ENCODE peak calls at places on chromosomes 12 and 14, in eight cellular contexts. H is transverse colon, J is upper lobe of right lung, I is uterus, C is tibial nerve, P is dorsolateral prefrontal cortex, R is IMR-90, Y is right lobe of liver. A is an unnamed sample.

GRCh38 chr14:101507306-101508150 is 53.8 kb upstream of the DIO3 start:
- DNase-seq in H (peak), J (peak), I (peak), C (peak), P (no peak), R (no peak), Y (no peak), A (peak)

GRCh38 chr14:46137786-46138185 is 513.8 kb downstream of the RPL10L start:
- DNase-seq in H (no peak), J (no peak), I (no peak), C (no peak), P (no peak), R (no peak), Y (no peak), A (no peak)

GRCh38 chr14:104026024-104026423 is 59.5 kb upstream of the ASPG start:
- DNase-seq in H (no peak), J (no peak), I (no peak), C (no peak), P (no peak), R (no peak), Y (no peak), A (no peak)

GRCh38 chr12:57234571-57235011 is 5.1 kb downstream of the SHMT2 start:
- DNase-seq in H (no peak), J (no peak), I (no peak), C (no peak), P (no peak), R (no peak), Y (no peak), A (no peak)

GRCh38 chr12:70359458-70360197 is 6.5 kb upstream of the KCNMB4 start:
- DNase-seq in H (no peak), J (no peak), I (no peak), C (no peak), P (no peak), R (no peak), Y (no peak), A (no peak)

GRCh38 chr14:104976198-104977007 is 1.8 kb downstream of the AHNAK2 start:
- DNase-seq in H (peak), J (peak), I (peak), C (peak), P (peak), R (peak), Y (peak), A (peak)

GRCh38 chr14:100576091-100577085 is 10.8 kb downstream of the BEGAIN start:
- DNase-seq in H (no peak), J (peak), I (no peak), C (no peak), P (no peak), R (no peak), Y (peak), A (peak)

GRCh38 chr12:68675098-68675842 is 11.5 kb upstream of the NUP107 start:
- DNase-seq in H (peak), J (no peak), I (no peak), C (no peak), P (no peak), R (no peak), Y (no peak), A (no peak)

GRCh38 chr12:17235996-17236395 is 630.0 kb upstream of the LMO3 start:
- DNase-seq in H (no peak), J (no peak), I (no peak), C (no peak), P (no peak), R (no peak), Y (no peak), A (no peak)

GRCh38 chr14:46574236-46574970 is 77.2 kb downstream of the RPL10L start:
- DNase-seq in H (no peak), J (no peak), I (no peak), C (no peak), P (no peak), R (no peak), Y (no peak), A (no peak)

GRCh38 chr14:98951521-98952152 is 320.4 kb downstream of the BCL11B start:
- DNase-seq in H (no peak), J (no peak), I (no peak), C (no peak), P (no peak), R (no peak), Y (no peak), A (no peak)

GRCh38 chr12:71007736-71008449 is 87.4 kb upstream of the PTPRR start:
- DNase-seq in H (no peak), J (no peak), I (no peak), C (no peak), P (no peak), R (no peak), Y (no peak), A (no peak)

GRCh38 chr12:122459211-122459610 is 36.7 kb upstream of the CLIP1 start:
- DNase-seq in H (no peak), J (peak), I (no peak), C (no peak), P (no peak), R (no peak), Y (no peak), A (no peak)

GRCh38 chr14:56552615-56553014 is 27.0 kb upstream of the TMEM260 start:
- DNase-seq in H (no peak), J (no peak), I (no peak), C (no peak), P (no peak), R (no peak), Y (no peak), A (no peak)

GRCh38 chr14:54487771-54488170 is 1.0 kb downstream of the GMFB start:
- DNase-seq in H (no peak), J (no peak), I (no peak), C (no peak), P (no peak), R (peak), Y (no peak), A (no peak)

GRCh38 chr12:100608776-100609175 is 35.3 kb downstream of the GAS2L3 start:
- DNase-seq in H (no peak), J (no peak), I (no peak), C (no peak), P (no peak), R (no peak), Y (peak), A (no peak)

GRCh38 chr14:89429206-89430091 is 12.4 kb upstream of the FOXN3 start:
- DNase-seq in H (peak), J (no peak), I (peak), C (no peak), P (no peak), R (peak), Y (no peak), A (no peak)

GRCh38 chr12:32257695-32258496 is 141.5 kb upstream of the FGD4 start:
- DNase-seq in H (no peak), J (no peak), I (no peak), C (no peak), P (no peak), R (no peak), Y (no peak), A (no peak)

GRCh38 chr14:105060751-105061427 is 4.3 kb downstream of the GPR132 start:
- DNase-seq in H (peak), J (peak), I (no peak), C (no peak), P (no peak), R (no peak), Y (peak), A (peak)

GRCh38 chr12:83666690-83667089 is 980.0 kb downstream of the TMTC2 start:
- DNase-seq in H (no peak), J (no peak), I (no peak), C (no peak), P (no peak), R (no peak), Y (no peak), A (no peak)

GRCh38 chr14:66315548-66315947 is 170.6 kb upstream of the CCDC196 start:
- DNase-seq in H (no peak), J (no peak), I (no peak), C (no peak), P (no peak), R (no peak), Y (no peak), A (no peak)

GRCh38 chr14:90676356-90676755 is 139.9 kb downstream of the TTC7B start:
- DNase-seq in H (no peak), J (no peak), I (no peak), C (no peak), P (no peak), R (peak), Y (no peak), A (no peak)

GRCh38 chr14:90676859-90677258 is 139.4 kb downstream of the TTC7B start:
- DNase-seq in H (no peak), J (no peak), I (no peak), C (no peak), P (no peak), R (peak), Y (no peak), A (no peak)

GRCh38 chr14:90678420-90678819 is 137.8 kb downstream of the TTC7B start:
- DNase-seq in H (no peak), J (no peak), I (no peak), C (no peak), P (no peak), R (peak), Y (no peak), A (no peak)

GRCh38 chr14:90678846-90679362 is 137.3 kb downstream of the TTC7B start:
- DNase-seq in H (no peak), J (no peak), I (no peak), C (no peak), P (no peak), R (no peak), Y (no peak), A (no peak)

DNA sequence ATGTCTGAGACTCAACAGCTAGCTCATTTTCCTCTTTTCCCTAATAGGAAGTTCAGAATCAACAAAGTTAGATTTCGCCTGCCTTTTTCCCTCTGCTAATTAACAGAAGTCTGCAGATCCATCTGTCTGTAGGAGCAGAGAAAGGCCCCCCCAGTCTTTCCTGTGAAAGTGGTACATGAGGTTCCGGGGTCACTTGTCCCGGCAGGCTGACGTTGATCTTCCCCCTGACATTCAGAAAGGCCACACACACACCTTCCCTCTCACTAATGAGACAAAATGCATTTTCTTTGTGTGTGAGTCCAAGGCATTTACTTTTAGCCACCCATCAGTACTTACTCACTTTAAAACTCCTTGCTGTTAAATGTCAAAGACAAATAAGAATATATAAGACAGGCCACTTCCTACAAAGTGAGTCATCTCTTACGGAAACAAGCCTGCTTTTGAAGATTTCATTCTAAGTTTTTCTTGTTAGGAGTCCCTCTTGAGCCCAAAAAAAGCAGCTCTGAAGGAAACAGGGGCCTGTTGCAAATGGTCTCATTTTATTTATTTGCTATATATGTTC is 138.7 kb downstream of the TTC7B start:
- DNase-seq in H (no peak), J (no peak), I (no peak), C (no peak), P (no peak), R (peak), Y (no peak), A (no peak)
- TF ChIP-seq CTCF in H (no peak), J (no peak), I (no peak), C (no peak), P (no peak), R (no peak), Y (no peak), A (no peak)

DNA sequence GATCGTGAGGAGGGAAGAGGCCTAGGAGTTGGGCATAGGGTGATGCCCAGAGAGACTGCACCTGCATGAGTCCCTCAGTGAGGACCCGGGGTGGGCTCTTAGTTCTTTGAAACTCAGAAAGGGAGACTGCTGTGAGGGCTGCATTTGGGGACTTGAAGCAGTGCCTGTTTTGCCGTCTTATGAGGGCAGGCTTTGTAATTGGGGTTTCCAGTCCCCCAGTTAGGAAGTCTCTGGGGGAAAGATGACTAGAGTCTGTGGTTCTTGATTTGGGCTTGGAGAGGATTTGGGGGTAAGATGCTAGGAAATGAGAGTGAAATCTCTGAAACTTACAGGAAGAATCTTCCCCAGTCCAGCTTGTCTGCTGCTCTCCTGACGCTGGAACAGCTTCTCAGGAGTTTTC is 99.6 kb downstream of the ARF6 start:
- DNase-seq in H (no peak), J (no peak), I (no peak), C (no peak), P (no peak), R (no peak), Y (no peak), A (no peak)
- H3K27ac ChIP-seq in H (no peak), J (no peak), I (no peak), C (no peak), P (no peak), R (no peak), Y (peak), A (no peak)

DNA sequence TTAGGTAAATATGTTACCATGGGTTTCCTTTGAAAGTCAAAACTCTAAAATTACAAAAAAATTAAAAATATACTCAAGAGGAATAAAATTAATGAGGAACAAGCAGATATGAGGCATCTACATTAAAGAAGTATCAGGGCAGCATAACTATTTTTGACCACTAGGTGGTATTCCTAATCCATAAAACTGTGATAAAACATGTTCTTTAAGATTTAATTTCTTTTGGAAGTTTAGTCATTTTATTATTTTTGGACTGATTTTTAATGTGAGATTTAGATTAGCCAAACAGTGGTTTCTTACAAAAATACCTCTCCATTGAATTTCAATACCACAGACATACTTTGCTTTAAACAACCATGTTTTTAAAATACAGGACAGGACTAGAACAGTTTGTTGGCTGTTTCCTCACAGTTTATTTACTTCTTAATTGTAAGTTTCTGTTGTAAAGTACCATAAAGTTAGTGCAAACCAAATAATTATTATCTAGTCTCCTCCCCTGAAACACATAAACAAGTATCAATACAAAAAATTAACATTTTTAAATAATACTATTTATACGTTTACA is 49.8 kb downstream of the NTS start:
- DNase-seq in H (no peak), J (no peak), I (no peak), C (no peak), P (no peak), R (peak), Y (no peak), A (no peak)
- TF ChIP-seq CTCF in H (peak), J (peak), I (peak), C (peak), P (peak), R (peak), Y (peak), A (peak)

GRCh38 chr12:124567673-124568373 is 411 bp upstream of the NCOR2 start:
- DNase-seq in H (peak), J (peak), I (peak), C (peak), P (peak), R (peak), Y (peak), A (peak)
- H3K27ac ChIP-seq in H (peak), J (peak), I (peak), C (peak), P (peak), R (peak), Y (peak), A (peak)

GRCh38 chr14:97331058-97331457 is 533.9 kb downstream of the VRK1 start:
- DNase-seq in H (no peak), J (no peak), I (no peak), C (no peak), P (no peak), R (no peak), Y (no peak), A (no peak)

GRCh38 chr14:97328743-97329142 is 531.6 kb downstream of the VRK1 start:
- DNase-seq in H (no peak), J (no peak), I (no peak), C (no peak), P (no peak), R (no peak), Y (no peak), A (no peak)

GRCh38 chr14:97329701-97330100 is 532.5 kb downstream of the VRK1 start:
- DNase-seq in H (no peak), J (no peak), I (no peak), C (no peak), P (no peak), R (no peak), Y (no peak), A (no peak)

GRCh38 chr14:97332591-97332984 is 535.4 kb downstream of the VRK1 start:
- DNase-seq in H (no peak), J (no peak), I (no peak), C (no peak), P (no peak), R (no peak), Y (no peak), A (no peak)

GRCh38 chr14:97331526-97331925 is 534.3 kb downstream of the VRK1 start:
- DNase-seq in H (no peak), J (no peak), I (no peak), C (no peak), P (no peak), R (no peak), Y (no peak), A (no peak)
- TF ChIP-seq CTCF in H (no peak), J (no peak), I (no peak), C (no peak), P (no peak), R (no peak), Y (no peak), A (no peak)

GRCh38 chr14:52949249-52949648 is 1.6 kb downstream of the FERMT2 start:
- DNase-seq in H (no peak), J (no peak), I (no peak), C (no peak), P (no peak), R (no peak), Y (no peak), A (no peak)
- H3K27ac ChIP-seq in H (peak), J (peak), I (peak), C (peak), P (no peak), R (peak), Y (peak), A (peak)

DNA sequence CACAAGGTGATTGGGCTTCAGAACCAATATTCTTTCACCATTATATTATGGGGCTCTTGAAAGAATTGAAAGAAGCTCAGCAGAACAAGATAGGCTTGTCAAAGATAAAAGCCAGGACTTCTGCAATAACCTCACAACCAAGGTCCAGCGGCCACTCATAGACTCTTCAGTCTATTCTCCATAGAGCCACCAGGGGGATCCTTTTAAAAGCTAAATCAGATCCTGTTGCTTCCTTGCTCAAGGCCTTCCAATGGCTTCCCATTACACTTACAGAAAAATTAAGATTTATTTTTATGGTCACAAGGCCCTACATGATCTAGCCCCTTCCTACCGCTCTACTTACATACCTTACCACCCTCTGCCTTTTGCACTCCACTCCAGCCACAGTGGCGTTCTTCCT is 169.6 kb downstream of the C12orf42 start:
- DNase-seq in H (no peak), J (no peak), I (no peak), C (no peak), P (no peak), R (no peak), Y (no peak), A (no peak)
- TF ChIP-seq CTCF in H (no peak), J (peak), I (no peak), C (no peak), P (no peak), R (no peak), Y (no peak), A (no peak)

DNA sequence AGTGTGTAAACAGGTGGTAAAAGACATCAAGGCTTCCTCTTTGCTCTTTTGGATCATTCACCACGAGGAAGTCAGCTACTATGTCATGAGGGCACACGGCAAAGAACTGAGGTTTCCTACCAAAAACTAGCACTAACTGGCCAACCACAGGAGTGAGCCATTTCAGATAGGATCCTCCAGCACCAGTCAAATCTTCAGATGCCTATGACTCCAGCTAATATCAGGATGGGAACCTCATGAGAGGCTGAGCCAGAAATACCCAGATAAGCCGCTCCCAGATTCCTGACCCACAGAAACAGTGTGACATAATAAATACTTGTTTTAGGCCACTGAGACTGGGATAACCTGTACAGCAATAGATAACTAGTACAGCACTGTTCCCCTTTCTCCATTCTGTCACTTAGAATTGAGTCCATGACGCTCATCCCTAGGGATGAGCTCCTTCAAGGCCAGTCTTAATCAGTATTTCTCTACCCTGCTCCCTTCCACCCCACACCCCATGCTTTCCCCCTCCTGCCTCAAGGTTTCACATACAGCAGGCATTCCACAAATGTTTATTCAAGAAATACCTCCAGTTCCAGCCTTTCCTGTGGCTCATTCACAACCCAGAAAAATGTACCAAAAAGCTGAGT is 68.4 kb downstream of the PPM1H start:
- DNase-seq in H (no peak), J (no peak), I (no peak), C (no peak), P (no peak), R (peak), Y (no peak), A (no peak)
- H3K27ac ChIP-seq in H (no peak), J (no peak), I (no peak), C (peak), P (peak), R (no peak), Y (no peak), A (no peak)

A was measured in psoas muscle.